ENCODE peak calls at places on chromosomes 1 and 21, in seven cellular contexts. X, B, N, Y, G, M and H are unnamed samples.

GRCh38 chr21:27425172-27425571 is 458.3 kb upstream of the ADAMTS5 start:
- DNase-seq in X (no peak), B (no peak), N (no peak), Y (no peak), G (no peak), M (no peak), H (no peak)

GRCh38 chr1:192463661-192464060 is 111.9 kb upstream of the RGS1 start:
- DNase-seq in X (no peak), B (no peak), N (no peak), Y (no peak), G (no peak), M (no peak), H (no peak)

GRCh38 chr1:107198581-107198980 is 57.7 kb downstream of the NTNG1 start:
- DNase-seq in X (no peak), B (no peak), N (no peak), Y (no peak), G (no peak), M (no peak), H (no peak)

GRCh38 chr1:93081716-93082115 is 2.6 kb downstream of the MTF2 start:
- DNase-seq in X (no peak), B (no peak), N (peak; percentile 54), Y (no peak), G (peak; percentile 41), M (no peak), H (no peak)

GRCh38 chr1:19715334-19716203 is 50.9 kb downstream of the HTR6 start:
- DNase-seq in X (peak; percentile 97), B (peak; percentile 85), N (peak; percentile 86), Y (peak; percentile 94), G (peak; percentile 94), M (peak; percentile 82), H (peak; percentile 82)

GRCh38 chr1:225750420-225750819 is 27.2 kb upstream of the SRP9 start:
- DNase-seq in X (no peak), B (no peak), N (no peak), Y (no peak), G (no peak), M (no peak), H (no peak)

GRCh38 chr1:228148196-228148861 is 1.4 kb upstream of the GJC2 start:
- DNase-seq in X (no peak), B (no peak), N (no peak), Y (no peak), G (no peak), M (no peak), H (no peak)

GRCh38 chr1:207838156-207839082 is 72.5 kb downstream of the CD34 start:
- DNase-seq in X (no peak), B (no peak), N (no peak), Y (peak; percentile 89), G (no peak), M (no peak), H (peak; percentile 88)

GRCh38 chr1:161089251-161089924 is at the start of gene NECTIN4:
- DNase-seq in X (no peak), B (no peak), N (no peak), Y (no peak), G (no peak), M (no peak), H (peak; percentile 61)

GRCh38 chr1:5478156-5478695 is 514.0 kb downstream of the NPHP4 start:
- DNase-seq in X (no peak), B (no peak), N (no peak), Y (no peak), G (no peak), M (no peak), H (no peak)

GRCh38 chr1:18972991-18973390 is 16.5 kb upstream of the IFFO2 start:
- DNase-seq in X (no peak), B (no peak), N (no peak), Y (peak; percentile 35), G (no peak), M (no peak), H (no peak)

GRCh38 chr1:232110281-232111090 is 483.9 kb downstream of the DISC1 start:
- DNase-seq in X (no peak), B (no peak), N (peak; percentile 79), Y (no peak), G (peak; percentile 95), M (no peak), H (no peak)

GRCh38 chr1:98458514-98459259 is 202.8 kb upstream of the SNX7 start:
- DNase-seq in X (no peak), B (no peak), N (no peak), Y (no peak), G (no peak), M (no peak), H (no peak)

GRCh38 chr21:43719748-43720538 is 1.0 kb downstream of the PDXK start:
- DNase-seq in X (no peak), B (no peak), N (no peak), Y (no peak), G (no peak), M (no peak), H (no peak)

GRCh38 chr1:109979489-109980091 is 5.0 kb upstream of the AHCYL1 start:
- DNase-seq in X (no peak), B (peak; percentile 78), N (peak; percentile 58), Y (no peak), G (peak; percentile 27), M (no peak), H (no peak)

GRCh38 chr21:31731112-31731801 is 661 bp downstream of the SCAF4 start:
- DNase-seq in X (peak; percentile 54), B (no peak), N (peak; percentile 37), Y (peak; percentile 79), G (no peak), M (peak; percentile 23), H (no peak)

GRCh38 chr1:160855181-160855981 is 7.3 kb downstream of the CD244 start:
- DNase-seq in X (no peak), B (no peak), N (no peak), Y (no peak), G (no peak), M (peak; percentile 20), H (no peak)

GRCh38 chr1:201072149-201072548 is 40.1 kb downstream of the CACNA1S start:
- DNase-seq in X (no peak), B (no peak), N (peak; percentile 23), Y (no peak), G (no peak), M (no peak), H (no peak)

GRCh38 chr1:221648201-221648600 is 93.7 kb downstream of the DUSP10 start:
- DNase-seq in X (no peak), B (no peak), N (no peak), Y (no peak), G (no peak), M (no peak), H (no peak)